ENCODE peak calls at places on chromosomes 7 and 10, in seven cellular contexts. One of them, this sample, is unnamed.

GRCh38 chr7:25075459-25075858 is 49.6 kb downstream of the CYCS start:
- DNase-seq in Kasumi-1: no peak
- DNase-seq in effector memory CD8-positive, alpha-beta T cell: no peak
- DNase-seq in astrocyte of the hippocampus: no peak
- DNase-seq in activated effector memory CD4-positive, alpha-beta T cell treated with Interleukin-2 at 50 U/mL for 16 hours: no peak
- DNase-seq in amniotic stem cell: no peak
- DNase-seq in PC-9: no peak
- DNase-seq in this sample: no peak

GRCh38 chr10:18418579-18419210 is 232.7 kb downstream of the NSUN6 start:
- DNase-seq in Kasumi-1: peak; percentile 76
- DNase-seq in effector memory CD8-positive, alpha-beta T cell: no peak
- DNase-seq in activated effector memory CD4-positive, alpha-beta T cell treated with Interleukin-2 at 50 U/mL for 16 hours: no peak
- DNase-seq in astrocyte of the hippocampus: no peak
- DNase-seq in amniotic stem cell: no peak
- DNase-seq in PC-9: no peak
- DNase-seq in this sample: no peak

GRCh38 chr7:2049782-2050510 is 182.8 kb downstream of the MAD1L1 start:
- DNase-seq in effector memory CD8-positive, alpha-beta T cell: peak; percentile 16
- DNase-seq in amniotic stem cell: no peak
- DNase-seq in Kasumi-1: no peak
- DNase-seq in astrocyte of the hippocampus: no peak
- DNase-seq in PC-9: no peak
- DNase-seq in activated effector memory CD4-positive, alpha-beta T cell treated with Interleukin-2 at 50 U/mL for 16 hours: no peak
- DNase-seq in this sample: no peak

GRCh38 chr10:34628174-34628802 is 186.8 kb downstream of the PARD3 start:
- DNase-seq in Kasumi-1: no peak
- DNase-seq in amniotic stem cell: no peak
- DNase-seq in effector memory CD8-positive, alpha-beta T cell: no peak
- DNase-seq in activated effector memory CD4-positive, alpha-beta T cell treated with Interleukin-2 at 50 U/mL for 16 hours: no peak
- DNase-seq in astrocyte of the hippocampus: no peak
- DNase-seq in PC-9: no peak
- DNase-seq in this sample: no peak

GRCh38 chr10:18402766-18403346 is 248.5 kb downstream of the NSUN6 start:
- DNase-seq in amniotic stem cell: no peak
- DNase-seq in PC-9: no peak
- DNase-seq in effector memory CD8-positive, alpha-beta T cell: no peak
- DNase-seq in astrocyte of the hippocampus: peak; percentile 30
- DNase-seq in activated effector memory CD4-positive, alpha-beta T cell treated with Interleukin-2 at 50 U/mL for 16 hours: no peak
- DNase-seq in Kasumi-1: no peak
- DNase-seq in this sample: no peak

GRCh38 chr10:36759111-36759805 is 366.1 kb upstream of the ANKRD30A start:
- DNase-seq in astrocyte of the hippocampus: peak; percentile 68
- DNase-seq in amniotic stem cell: peak; percentile 63
- DNase-seq in activated effector memory CD4-positive, alpha-beta T cell treated with Interleukin-2 at 50 U/mL for 16 hours: no peak
- DNase-seq in effector memory CD8-positive, alpha-beta T cell: no peak
- DNase-seq in Kasumi-1: no peak
- DNase-seq in PC-9: no peak
- DNase-seq in this sample: no peak

GRCh38 chr10:13658864-13659685 is 72.3 kb downstream of the PRPF18 start:
- DNase-seq in Kasumi-1: no peak
- DNase-seq in effector memory CD8-positive, alpha-beta T cell: no peak
- DNase-seq in PC-9: no peak
- DNase-seq in activated effector memory CD4-positive, alpha-beta T cell treated with Interleukin-2 at 50 U/mL for 16 hours: no peak
- DNase-seq in astrocyte of the hippocampus: peak; percentile 23
- DNase-seq in amniotic stem cell: no peak
- DNase-seq in this sample: peak; percentile 67

GRCh38 chr10:102119417-102120141 is 589 bp downstream of the LDB1 start:
- DNase-seq in astrocyte of the hippocampus: peak; percentile 88
- DNase-seq in activated effector memory CD4-positive, alpha-beta T cell treated with Interleukin-2 at 50 U/mL for 16 hours: peak; percentile 31
- DNase-seq in Kasumi-1: peak; percentile 80
- DNase-seq in effector memory CD8-positive, alpha-beta T cell: peak; percentile 38
- DNase-seq in amniotic stem cell: no peak
- DNase-seq in PC-9: no peak
- DNase-seq in this sample: peak; percentile 57

GRCh38 chr10:7192831-7193348 is 217.9 kb downstream of the SFMBT2 start:
- DNase-seq in effector memory CD8-positive, alpha-beta T cell: peak; percentile 27
- DNase-seq in activated effector memory CD4-positive, alpha-beta T cell treated with Interleukin-2 at 50 U/mL for 16 hours: peak; percentile 42
- DNase-seq in amniotic stem cell: no peak
- DNase-seq in Kasumi-1: no peak
- DNase-seq in PC-9: no peak
- DNase-seq in astrocyte of the hippocampus: no peak
- DNase-seq in this sample: no peak

GRCh38 chr10:101672536-101672935 is 22.4 kb downstream of the FBXW4 start:
- DNase-seq in activated effector memory CD4-positive, alpha-beta T cell treated with Interleukin-2 at 50 U/mL for 16 hours: no peak
- DNase-seq in astrocyte of the hippocampus: peak; percentile 34
- DNase-seq in Kasumi-1: no peak
- DNase-seq in effector memory CD8-positive, alpha-beta T cell: no peak
- DNase-seq in PC-9: no peak
- DNase-seq in amniotic stem cell: no peak
- DNase-seq in this sample: peak; percentile 26

GRCh38 chr10:11145498-11145855 is 127.8 kb downstream of the CELF2 start:
- DNase-seq in amniotic stem cell: no peak
- DNase-seq in PC-9: no peak
- DNase-seq in activated effector memory CD4-positive, alpha-beta T cell treated with Interleukin-2 at 50 U/mL for 16 hours: peak; percentile 61
- DNase-seq in Kasumi-1: peak; percentile 97
- DNase-seq in effector memory CD8-positive, alpha-beta T cell: peak; percentile 58
- DNase-seq in astrocyte of the hippocampus: no peak
- DNase-seq in this sample: peak; percentile 33

GRCh38 chr10:113335603-113336002 is 217.2 kb upstream of the HABP2 start:
- DNase-seq in amniotic stem cell: no peak
- DNase-seq in astrocyte of the hippocampus: peak; percentile 42
- DNase-seq in effector memory CD8-positive, alpha-beta T cell: no peak
- DNase-seq in activated effector memory CD4-positive, alpha-beta T cell treated with Interleukin-2 at 50 U/mL for 16 hours: no peak
- DNase-seq in Kasumi-1: no peak
- DNase-seq in PC-9: no peak
- DNase-seq in this sample: no peak

GRCh38 chr10:1431229-1431628 is 306.1 kb downstream of the ADARB2 start:
- DNase-seq in PC-9: no peak
- DNase-seq in Kasumi-1: no peak
- DNase-seq in effector memory CD8-positive, alpha-beta T cell: no peak
- DNase-seq in amniotic stem cell: no peak
- DNase-seq in activated effector memory CD4-positive, alpha-beta T cell treated with Interleukin-2 at 50 U/mL for 16 hours: no peak
- DNase-seq in astrocyte of the hippocampus: no peak
- DNase-seq in this sample: no peak

GRCh38 chr7:151008143-151008510 is 16.2 kb downstream of the ATG9B start:
- DNase-seq in PC-9: peak; percentile 24
- DNase-seq in activated effector memory CD4-positive, alpha-beta T cell treated with Interleukin-2 at 50 U/mL for 16 hours: no peak
- DNase-seq in Kasumi-1: peak; percentile 63
- DNase-seq in astrocyte of the hippocampus: no peak
- DNase-seq in amniotic stem cell: no peak
- DNase-seq in effector memory CD8-positive, alpha-beta T cell: no peak
- DNase-seq in this sample: no peak

GRCh38 chr7:111499027-111499426 is 63.3 kb downstream of the IMMP2L start:
- DNase-seq in amniotic stem cell: no peak
- DNase-seq in PC-9: peak; percentile 68
- DNase-seq in Kasumi-1: no peak
- DNase-seq in effector memory CD8-positive, alpha-beta T cell: no peak
- DNase-seq in astrocyte of the hippocampus: peak; percentile 11
- DNase-seq in activated effector memory CD4-positive, alpha-beta T cell treated with Interleukin-2 at 50 U/mL for 16 hours: no peak
- DNase-seq in this sample: no peak

GRCh38 chr7:112743811-112744210 is 46.4 kb downstream of the TMEM168 start:
- DNase-seq in amniotic stem cell: no peak
- DNase-seq in activated effector memory CD4-positive, alpha-beta T cell treated with Interleukin-2 at 50 U/mL for 16 hours: no peak
- DNase-seq in astrocyte of the hippocampus: no peak
- DNase-seq in Kasumi-1: no peak
- DNase-seq in PC-9: no peak
- DNase-seq in effector memory CD8-positive, alpha-beta T cell: no peak
- DNase-seq in this sample: no peak

GRCh38 chr7:39695852-39696586 is 72.6 kb downstream of the RALA start:
- DNase-seq in PC-9: no peak
- DNase-seq in effector memory CD8-positive, alpha-beta T cell: no peak
- DNase-seq in Kasumi-1: no peak
- DNase-seq in astrocyte of the hippocampus: no peak
- DNase-seq in activated effector memory CD4-positive, alpha-beta T cell treated with Interleukin-2 at 50 U/mL for 16 hours: no peak
- DNase-seq in amniotic stem cell: no peak
- DNase-seq in this sample: no peak

GRCh38 chr7:86814980-86815379 is 171.3 kb downstream of the GRM3 start:
- DNase-seq in astrocyte of the hippocampus: peak; percentile 59
- DNase-seq in activated effector memory CD4-positive, alpha-beta T cell treated with Interleukin-2 at 50 U/mL for 16 hours: no peak
- DNase-seq in Kasumi-1: peak; percentile 62
- DNase-seq in amniotic stem cell: no peak
- DNase-seq in PC-9: no peak
- DNase-seq in effector memory CD8-positive, alpha-beta T cell: no peak
- DNase-seq in this sample: peak; percentile 27

GRCh38 chr10:75111367-75111905 is at the start of gene SAMD8:
- DNase-seq in PC-9: peak; percentile 94
- DNase-seq in activated effector memory CD4-positive, alpha-beta T cell treated with Interleukin-2 at 50 U/mL for 16 hours: peak; percentile 92
- DNase-seq in astrocyte of the hippocampus: peak; percentile 98
- DNase-seq in effector memory CD8-positive, alpha-beta T cell: peak; percentile 91
- DNase-seq in amniotic stem cell: peak; percentile 91
- DNase-seq in Kasumi-1: no peak
- DNase-seq in this sample: peak; percentile 92

GRCh38 chr7:116441534-116441933 is 58.0 kb upstream of the CAV2 start:
- DNase-seq in Kasumi-1: no peak
- DNase-seq in amniotic stem cell: no peak
- DNase-seq in PC-9: no peak
- DNase-seq in activated effector memory CD4-positive, alpha-beta T cell treated with Interleukin-2 at 50 U/mL for 16 hours: no peak
- DNase-seq in effector memory CD8-positive, alpha-beta T cell: no peak
- DNase-seq in astrocyte of the hippocampus: no peak
- DNase-seq in this sample: no peak

GRCh38 chr10:119770928-119771327 is 45.1 kb downstream of the INPP5F start:
- DNase-seq in effector memory CD8-positive, alpha-beta T cell: no peak
- DNase-seq in Kasumi-1: no peak
- DNase-seq in astrocyte of the hippocampus: peak; percentile 31
- DNase-seq in activated effector memory CD4-positive, alpha-beta T cell treated with Interleukin-2 at 50 U/mL for 16 hours: no peak
- DNase-seq in amniotic stem cell: no peak
- DNase-seq in PC-9: no peak
- DNase-seq in this sample: no peak

GRCh38 chr7:11749629-11750028 is 82.4 kb downstream of the THSD7A start:
- DNase-seq in PC-9: peak; percentile 71
- DNase-seq in activated effector memory CD4-positive, alpha-beta T cell treated with Interleukin-2 at 50 U/mL for 16 hours: no peak
- DNase-seq in amniotic stem cell: no peak
- DNase-seq in Kasumi-1: no peak
- DNase-seq in astrocyte of the hippocampus: peak; percentile 23
- DNase-seq in effector memory CD8-positive, alpha-beta T cell: no peak
- DNase-seq in this sample: no peak

GRCh38 chr7:95684037-95684436 is 87.7 kb upstream of the PDK4 start:
- DNase-seq in effector memory CD8-positive, alpha-beta T cell: no peak
- DNase-seq in amniotic stem cell: no peak
- DNase-seq in Kasumi-1: peak; percentile 27
- DNase-seq in PC-9: peak; percentile 36
- DNase-seq in astrocyte of the hippocampus: peak; percentile 48
- DNase-seq in activated effector memory CD4-positive, alpha-beta T cell treated with Interleukin-2 at 50 U/mL for 16 hours: no peak
- DNase-seq in this sample: no peak

GRCh38 chr10:120415709-120416330 is 41.2 kb upstream of the PLPP4 start:
- DNase-seq in PC-9: no peak
- DNase-seq in amniotic stem cell: peak; percentile 54
- DNase-seq in Kasumi-1: no peak
- DNase-seq in effector memory CD8-positive, alpha-beta T cell: no peak
- DNase-seq in activated effector memory CD4-positive, alpha-beta T cell treated with Interleukin-2 at 50 U/mL for 16 hours: no peak
- DNase-seq in astrocyte of the hippocampus: peak; percentile 89
- DNase-seq in this sample: no peak

GRCh38 chr7:118478931-118479330 is 254.4 kb downstream of the ANKRD7 start:
- DNase-seq in astrocyte of the hippocampus: no peak
- DNase-seq in activated effector memory CD4-positive, alpha-beta T cell treated with Interleukin-2 at 50 U/mL for 16 hours: no peak
- DNase-seq in effector memory CD8-positive, alpha-beta T cell: no peak
- DNase-seq in amniotic stem cell: no peak
- DNase-seq in Kasumi-1: no peak
- DNase-seq in PC-9: no peak
- DNase-seq in this sample: no peak

GRCh38 chr7:77439572-77439971 is 23.4 kb upstream of the GSAP start:
- DNase-seq in activated effector memory CD4-positive, alpha-beta T cell treated with Interleukin-2 at 50 U/mL for 16 hours: no peak
- DNase-seq in PC-9: peak; percentile 44
- DNase-seq in Kasumi-1: no peak
- DNase-seq in amniotic stem cell: no peak
- DNase-seq in effector memory CD8-positive, alpha-beta T cell: no peak
- DNase-seq in astrocyte of the hippocampus: peak; percentile 41
- DNase-seq in this sample: peak; percentile 65

GRCh38 chr10:61136151-61136550 is 192.2 kb upstream of the RHOBTB1 start:
- DNase-seq in Kasumi-1: no peak
- DNase-seq in effector memory CD8-positive, alpha-beta T cell: no peak
- DNase-seq in activated effector memory CD4-positive, alpha-beta T cell treated with Interleukin-2 at 50 U/mL for 16 hours: no peak
- DNase-seq in astrocyte of the hippocampus: peak; percentile 18
- DNase-seq in PC-9: no peak
- DNase-seq in amniotic stem cell: no peak
- DNase-seq in this sample: no peak

GRCh38 chr10:3893102-3893473 is 108.1 kb upstream of the KLF6 start:
- DNase-seq in amniotic stem cell: no peak
- DNase-seq in activated effector memory CD4-positive, alpha-beta T cell treated with Interleukin-2 at 50 U/mL for 16 hours: no peak
- DNase-seq in PC-9: no peak
- DNase-seq in effector memory CD8-positive, alpha-beta T cell: no peak
- DNase-seq in astrocyte of the hippocampus: no peak
- DNase-seq in Kasumi-1: no peak
- DNase-seq in this sample: no peak

GRCh38 chr7:85022064-85022697 is 164.7 kb downstream of the SEMA3D start:
- DNase-seq in effector memory CD8-positive, alpha-beta T cell: no peak
- DNase-seq in activated effector memory CD4-positive, alpha-beta T cell treated with Interleukin-2 at 50 U/mL for 16 hours: no peak
- DNase-seq in PC-9: no peak
- DNase-seq in Kasumi-1: no peak
- DNase-seq in astrocyte of the hippocampus: no peak
- DNase-seq in amniotic stem cell: no peak
- DNase-seq in this sample: no peak

GRCh38 chr10:48740023-48740707 is 55.5 kb downstream of the WDFY4 start:
- DNase-seq in amniotic stem cell: no peak
- DNase-seq in PC-9: no peak
- DNase-seq in Kasumi-1: no peak
- DNase-seq in effector memory CD8-positive, alpha-beta T cell: no peak
- DNase-seq in astrocyte of the hippocampus: no peak
- DNase-seq in activated effector memory CD4-positive, alpha-beta T cell treated with Interleukin-2 at 50 U/mL for 16 hours: no peak
- DNase-seq in this sample: no peak

GRCh38 chr7:79282051-79282694 is 171.3 kb downstream of the MAGI2 start:
- DNase-seq in PC-9: no peak
- DNase-seq in astrocyte of the hippocampus: peak; percentile 77
- DNase-seq in Kasumi-1: peak; percentile 72
- DNase-seq in effector memory CD8-positive, alpha-beta T cell: no peak
- DNase-seq in activated effector memory CD4-positive, alpha-beta T cell treated with Interleukin-2 at 50 U/mL for 16 hours: no peak
- DNase-seq in amniotic stem cell: peak; percentile 72
- DNase-seq in this sample: peak; percentile 59

GRCh38 chr10:103192089-103192450 is 1.0 kb downstream of the NT5C2 start:
- DNase-seq in activated effector memory CD4-positive, alpha-beta T cell treated with Interleukin-2 at 50 U/mL for 16 hours: no peak
- DNase-seq in effector memory CD8-positive, alpha-beta T cell: no peak
- DNase-seq in PC-9: no peak
- DNase-seq in amniotic stem cell: no peak
- DNase-seq in astrocyte of the hippocampus: peak; percentile 36
- DNase-seq in Kasumi-1: no peak
- DNase-seq in this sample: no peak

GRCh38 chr7:96837583-96837982 is 127.9 kb upstream of the SEM1 start:
- DNase-seq in effector memory CD8-positive, alpha-beta T cell: peak; percentile 25
- DNase-seq in amniotic stem cell: no peak
- DNase-seq in Kasumi-1: peak; percentile 82
- DNase-seq in astrocyte of the hippocampus: no peak
- DNase-seq in PC-9: no peak
- DNase-seq in activated effector memory CD4-positive, alpha-beta T cell treated with Interleukin-2 at 50 U/mL for 16 hours: no peak
- DNase-seq in this sample: no peak